ENCODE peak calls at places on chromosomes 12 and 14, in seven cellular contexts. D is lower lobe of right lung; Z is psoas muscle; B is colonic mucosa; K is aorta; T is effector memory CD4-positive, alpha-beta T cell; Y is fibroblast of lung. V is an unnamed sample.

GRCh38 chr12:66813137-66813867 is 134.4 kb upstream of the GRIP1 start:
- DNase-seq in T (no peak), D (no peak), B (no peak), Y (no peak), Z (no peak), K (no peak), V (no peak)

GRCh38 chr12:115456946-115457689 is 773.1 kb upstream of the TBX3 start:
- DNase-seq in D (no peak), K (no peak), Y (no peak), T (no peak), Z (no peak), B (no peak), V (peak; percentile 68)

GRCh38 chr14:94025720-94026119 is 420 bp upstream of the OTUB2 start:
- DNase-seq in Z (no peak), B (no peak), K (no peak), D (no peak), Y (peak; percentile 56), T (no peak), V (no peak)

GRCh38 chr14:87153391-87153790 is 839.6 kb downstream of the GALC start:
- DNase-seq in D (no peak), B (no peak), T (no peak), K (no peak), Z (no peak), Y (peak; percentile 29), V (no peak)

GRCh38 chr14:76812093-76812421 is 625 bp downstream of the ANGEL1 start:
- DNase-seq in K (no peak), T (no peak), Z (no peak), B (peak; percentile 53), Y (no peak), D (no peak), V (no peak)

GRCh38 chr14:22748691-22749090 is 17.8 kb upstream of the OXA1L start:
- DNase-seq in T (no peak), K (no peak), Y (no peak), Z (no peak), D (no peak), B (no peak), V (no peak)

GRCh38 chr14:36264107-36264506 is 56.3 kb downstream of the MBIP start:
- DNase-seq in T (no peak), K (no peak), B (no peak), Y (no peak), D (no peak), Z (no peak), V (no peak)

GRCh38 chr14:95003099-95003960 is 154.0 kb downstream of the DICER1 start:
- DNase-seq in Y (no peak), D (no peak), K (no peak), Z (no peak), T (no peak), B (no peak), V (no peak)

DNA sequence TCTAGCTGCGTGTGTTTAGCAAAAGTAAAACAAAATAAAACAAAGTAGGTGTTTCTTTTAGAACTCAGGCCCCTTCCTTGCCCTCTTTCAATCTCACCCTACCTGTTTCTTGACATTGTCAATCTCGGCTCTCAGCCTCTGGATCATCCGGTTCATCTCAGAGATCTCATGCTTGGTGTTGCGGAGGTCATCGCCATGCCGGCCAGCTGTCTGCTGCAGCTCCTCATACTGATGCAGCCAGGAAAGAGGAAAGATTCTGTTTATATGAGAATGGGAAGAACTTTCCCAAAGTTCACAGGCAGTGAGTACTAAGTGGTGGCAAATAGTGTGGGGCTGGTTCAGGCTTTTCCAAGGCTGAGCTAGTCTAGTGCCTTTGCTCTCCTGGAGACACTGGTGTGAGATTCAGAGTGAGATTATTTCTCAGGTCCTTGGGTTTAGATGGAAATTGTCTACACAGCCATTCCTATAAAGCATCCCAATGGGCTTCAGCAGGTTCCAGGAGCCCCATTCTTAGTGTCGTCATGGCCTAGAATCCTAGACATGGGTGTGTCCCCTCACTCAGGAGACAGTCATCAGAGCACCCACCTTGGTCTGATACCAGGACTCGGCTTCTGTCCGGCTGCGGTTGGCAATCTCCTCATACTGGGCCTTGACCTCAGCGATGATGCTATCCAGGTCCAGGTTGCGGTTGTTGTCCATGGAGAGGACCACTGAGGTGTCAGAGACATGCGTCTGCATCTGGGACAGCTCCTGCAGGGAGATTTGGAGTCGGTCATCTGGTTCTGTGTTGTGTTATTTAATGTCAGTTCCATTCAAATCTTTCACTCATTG is 3.0 kb downstream of the KRT5 start:
- DNase-seq in K (no peak), Z (no peak), B (peak; percentile 5), T (no peak), D (no peak), Y (no peak), V (no peak)
- H3K4me3 ChIP-seq in K (no peak overlapping the region), Z (no peak overlapping the region), B (no peak overlapping the region), T (no peak overlapping the region), D (no peak overlapping the region), Y (no peak overlapping the region), V (no peak overlapping the region)

GRCh38 chr14:66657780-66658179 is 149.8 kb downstream of the GPHN start:
- DNase-seq in B (no peak), K (no peak), Z (no peak), T (no peak), D (no peak), Y (no peak), V (no peak)
- H3K9me3 ChIP-seq in B (no peaks in the 10 kb centered on the region), K (no peaks in the 10 kb centered on the region), Z (peaks cover 15% of the 10 kb centered on the region), T (peaks cover 3% of the 10 kb centered on the region), D (peaks cover 17% of the 10 kb centered on the region), Y (no peaks in the 10 kb centered on the region), V (no peaks in the 10 kb centered on the region)

GRCh38 chr12:12818693-12819092 is 5.5 kb downstream of the DDX47 start:
- DNase-seq in D (no peak), K (no peak), Z (no peak), B (no peak), T (no peak), Y (peak; percentile 23), V (no peak)

GRCh38 chr12:12821975-12822374 is 8.8 kb downstream of the DDX47 start:
- DNase-seq in B (no peak), D (no peak), T (no peak), Y (no peak), K (no peak), Z (no peak), V (no peak)

GRCh38 chr12:12819221-12819620 is 6.1 kb downstream of the DDX47 start:
- DNase-seq in D (no peak), K (no peak), Y (no peak), B (no peak), T (no peak), Z (no peak), V (no peak)

GRCh38 chr12:12817611-12818010 is 4.5 kb downstream of the DDX47 start:
- DNase-seq in Y (no peak), B (no peak), Z (no peak), T (no peak), K (no peak), D (no peak), V (no peak)

DNA sequence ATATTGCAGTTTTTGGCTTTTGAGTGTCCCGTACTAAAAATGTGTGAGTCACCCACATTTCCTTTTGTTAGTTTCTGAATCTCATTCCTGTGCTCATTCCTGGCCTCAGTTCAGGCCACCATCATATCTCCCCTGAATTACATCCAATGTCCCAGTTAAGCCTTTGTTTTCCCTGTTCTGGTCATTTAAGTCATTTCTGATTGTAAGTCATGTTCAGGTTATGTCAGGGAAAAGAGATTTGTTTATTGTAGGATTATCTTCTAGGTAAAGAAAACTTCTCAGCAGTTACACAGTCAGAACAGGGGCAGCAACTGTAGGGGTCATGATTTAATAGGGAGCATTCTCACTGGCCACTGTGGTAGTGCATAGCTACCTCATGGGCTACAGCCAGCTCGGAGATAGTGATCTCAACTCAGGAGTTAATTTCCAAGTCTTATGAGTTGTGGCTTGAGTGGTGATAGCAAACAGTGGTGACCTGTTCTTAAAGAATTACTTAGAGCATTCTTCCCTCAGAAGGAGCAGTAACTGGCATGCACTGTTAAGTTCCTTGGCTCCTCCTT is 6.7 kb downstream of the DDX47 start:
- DNase-seq in Y (peak; percentile 99), Z (no peak), D (no peak), K (no peak), T (no peak), B (no peak), V (peak; percentile 71)
- H3K36me3 ChIP-seq in Y (peaks cover 6% of the 10 kb centered on the region), Z (peaks cover 15% of the 10 kb centered on the region), D (peaks cover 46% of the 10 kb centered on the region), K (peaks cover 7% of the 10 kb centered on the region), T (peaks cover 56% of the 10 kb centered on the region), B (peaks cover 21% of the 10 kb centered on the region), V (peaks cover 5% of the 10 kb centered on the region)

DNA sequence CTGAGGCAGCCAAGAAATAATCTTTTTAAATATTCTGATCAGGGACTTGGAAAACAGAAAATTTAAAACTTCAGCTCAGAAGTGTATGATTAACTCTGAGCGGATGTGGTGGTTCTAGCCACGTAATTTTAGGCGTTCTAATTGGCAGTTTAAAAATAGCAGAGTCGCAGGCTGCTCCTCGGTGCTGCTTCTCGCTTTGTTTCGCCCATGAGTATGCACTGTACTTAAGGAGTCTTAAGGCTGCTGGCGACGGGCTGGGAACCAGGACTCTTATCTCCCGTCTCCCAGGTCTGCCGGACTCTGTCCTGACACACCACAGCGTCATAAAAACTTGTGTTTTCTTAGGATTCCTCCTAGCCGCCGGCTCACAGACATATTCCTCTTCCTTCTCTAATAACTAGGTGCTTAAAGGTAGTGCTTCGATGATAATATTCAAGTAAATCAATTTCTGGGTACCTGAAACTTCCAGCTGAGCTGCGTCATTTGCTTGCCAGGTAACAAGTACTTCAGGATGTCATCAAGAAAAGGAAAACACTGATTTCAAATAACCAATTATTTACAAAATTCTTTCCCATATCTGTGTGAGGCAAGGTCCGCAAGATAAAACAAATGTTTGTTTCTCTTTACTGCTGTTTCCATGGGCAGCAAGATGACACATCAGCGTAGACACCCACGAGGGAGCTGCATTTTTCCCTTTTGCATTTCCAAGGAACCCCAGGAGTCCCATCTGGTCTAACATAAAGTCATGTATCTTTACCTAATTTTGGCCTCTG is 113.2 kb upstream of the PELI2 start:
- DNase-seq in Z (no peak), K (peak; percentile 44), T (no peak), D (peak; percentile 52), B (peak; percentile 64), Y (peak; percentile 91), V (peak; percentile 77)
- H3K4me3 ChIP-seq in Z (peak overlapping the region; percentile 15), K (no peak overlapping the region), T (no peak overlapping the region), D (peak overlapping the region; percentile 26), B (no peak overlapping the region), Y (peak overlapping the region; percentile 43), V (peak overlapping the region; percentile 8)

GRCh38 chr12:34602213-34602940 is 580.1 kb downstream of the ALG10 start:
- DNase-seq in B (no peak), D (peak; percentile 12), T (no peak), K (peak; percentile 31), Z (no peak), Y (no peak), V (no peak)
- H3K9me3 ChIP-seq in B (no peaks in the 10 kb centered on the region), D (peaks cover 42% of the 10 kb centered on the region), T (peaks cover 5% of the 10 kb centered on the region), K (peaks cover 3% of the 10 kb centered on the region), Z (no peaks in the 10 kb centered on the region), Y (no peaks in the 10 kb centered on the region), V (peaks cover 74% of the 10 kb centered on the region)

DNA sequence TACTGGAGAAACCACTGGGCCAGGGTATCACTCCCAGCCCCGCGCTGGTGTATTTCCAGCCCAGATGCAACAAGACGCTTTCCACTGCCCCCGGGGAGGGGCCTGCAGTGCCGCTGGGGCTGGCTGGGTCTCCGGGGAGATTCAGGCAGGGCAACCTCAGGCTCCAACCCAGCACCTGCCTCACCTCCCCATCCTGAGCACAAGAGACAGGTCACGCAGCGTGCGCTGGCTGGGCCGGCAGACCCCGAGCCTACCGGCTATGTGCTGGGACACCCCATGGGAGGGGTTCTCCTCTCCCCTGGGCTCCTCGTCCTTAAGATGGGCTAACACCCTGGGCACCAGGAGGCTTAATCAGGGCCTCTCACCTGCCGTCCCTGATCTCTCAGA is 80.9 kb downstream of the RFLNA start:
- DNase-seq in T (no peak), B (no peak), Y (no peak), Z (no peak), K (no peak), D (no peak), V (no peak)
- H3K36me3 ChIP-seq in T (peaks cover 70% of the 10 kb centered on the region), B (no peaks in the 10 kb centered on the region), Y (peaks cover 43% of the 10 kb centered on the region), Z (peaks cover 3% of the 10 kb centered on the region), K (peaks cover 2% of the 10 kb centered on the region), D (peaks cover 94% of the 10 kb centered on the region), V (peaks cover 4% of the 10 kb centered on the region)

GRCh38 chr14:24432259-24433131 is 2.7 kb downstream of the KHNYN start:
- DNase-seq in Z (no peak), T (no peak), K (peak; percentile 57), D (no peak), B (no peak), Y (no peak), V (no peak)
- H3K4me3 ChIP-seq in Z (no peak overlapping the region), T (no peak overlapping the region), K (no peak overlapping the region), D (peak overlapping the region; percentile 90), B (no peak overlapping the region), Y (peak overlapping the region; percentile 94), V (no peak overlapping the region)

V was measured in Caco-2.